ENCODE peak calls at places on chromosomes 12 and 14, in six cellular contexts. T is K562, E is neuronal stem cell, Z is hepatocyte, C is fibroblast of lung, P is neural progenitor cell. B is an unnamed sample.

GRCh38 chr14:85590784-85591183 is 60.8 kb downstream of the FLRT2 start:
- DNase-seq in T (no peak), E (no peak), Z (no peak), C (no peak), P (no peak), B (no peak)

GRCh38 chr12:78540621-78541336 is 323.8 kb upstream of the SYT1 start:
- DNase-seq in T (no peak), E (no peak), Z (no peak), C (peak), P (no peak), B (no peak)

GRCh38 chr12:76455582-76456345 is 103.8 kb downstream of the OSBPL8 start:
- DNase-seq in T (peak), E (peak), Z (peak), C (peak), P (peak), B (peak)

GRCh38 chr14:60655898-60656754 is 6.8 kb upstream of the SIX1 start:
- DNase-seq in T (no peak), E (peak), Z (no peak), C (no peak), P (peak), B (no peak)

GRCh38 chr12:121423682-121424631 is 24.0 kb downstream of the RNF34 start:
- DNase-seq in T (no peak), E (no peak), Z (no peak), C (no peak), P (no peak), B (no peak)

GRCh38 chr14:101781240-101782061 is 19.9 kb downstream of the PPP2R5C start:
- DNase-seq in T (no peak), E (no peak), Z (no peak), C (no peak), P (peak), B (no peak)

GRCh38 chr14:83433618-83434017 is 1900.0 kb upstream of the SEL1L start:
- DNase-seq in T (no peak), E (no peak), Z (no peak), C (no peak), P (no peak), B (no peak)

GRCh38 chr12:52076811-52077210 is 2.7 kb upstream of the SMIM41 start:
- DNase-seq in T (no peak), E (no peak), Z (no peak), C (no peak), P (no peak), B (no peak)

GRCh38 chr12:130992448-130992847 is 38.7 kb downstream of the ADGRD1 start:
- DNase-seq in T (no peak), E (no peak), Z (no peak), C (no peak), P (no peak), B (no peak)

GRCh38 chr12:65834146-65834935 is 10.1 kb downstream of the HMGA2 start:
- DNase-seq in T (no peak), E (no peak), Z (no peak), C (no peak), P (no peak), B (no peak)

GRCh38 chr14:61575751-61576150 is 119.6 kb upstream of the HIF1A start:
- DNase-seq in T (no peak), E (no peak), Z (no peak), C (no peak), P (no peak), B (no peak)

GRCh38 chr14:88630565-88630964 is 67.7 kb downstream of the ZC3H14 start:
- DNase-seq in T (peak), E (no peak), Z (peak), C (no peak), P (no peak), B (no peak)

GRCh38 chr14:101022121-101022520 is 118.6 kb upstream of the RTL1 start:
- DNase-seq in T (no peak), E (no peak), Z (no peak), C (no peak), P (no peak), B (no peak)

GRCh38 chr14:68487805-68488590 is 304.9 kb downstream of the ZFP36L1 start:
- DNase-seq in T (peak), E (no peak), Z (no peak), C (no peak), P (peak), B (no peak)

GRCh38 chr12:119699199-119699765 is 31.3 kb downstream of the PRKAB1 start:
- DNase-seq in T (no peak), E (no peak), Z (no peak), C (no peak), P (no peak), B (no peak)

GRCh38 chr12:58583541-58583940 is 336.8 kb downstream of the LRIG3 start:
- DNase-seq in T (no peak), E (peak), Z (no peak), C (peak), P (peak), B (no peak)

GRCh38 chr14:94127330-94127729 is 2.1 kb downstream of the IFI27L2 start:
- DNase-seq in T (no peak), E (no peak), Z (no peak), C (no peak), P (no peak), B (no peak)

GRCh38 chr14:74541225-74541624 is 47.7 kb downstream of the ISCA2 start:
- DNase-seq in T (no peak), E (no peak), Z (no peak), C (no peak), P (no peak), B (no peak)

GRCh38 chr14:55301722-55302121 is 30.5 kb downstream of the FBXO34 start:
- DNase-seq in T (peak), E (no peak), Z (peak), C (peak), P (no peak), B (no peak)

GRCh38 chr12:100867639-100868393 is 73.2 kb downstream of the ANO4 start:
- DNase-seq in T (no peak), E (no peak), Z (no peak), C (no peak), P (no peak), B (no peak)

GRCh38 chr14:78170203-78170602 is at the start of gene NRXN3:
- DNase-seq in T (no peak), E (peak), Z (peak), C (no peak), P (peak), B (no peak)

GRCh38 chr14:68977137-68977740 is 1.9 kb downstream of the ACTN1 start:
- DNase-seq in T (peak), E (peak), Z (no peak), C (no peak), P (peak), B (peak)

GRCh38 chr12:64990991-64991570 is 130.0 kb downstream of the WIF1 start:
- DNase-seq in T (no peak), E (peak), Z (no peak), C (no peak), P (peak), B (no peak)

GRCh38 chr12:123044351-123044750 is 63.9 kb downstream of the ARL6IP4 start:
- DNase-seq in T (no peak), E (no peak), Z (no peak), C (no peak), P (no peak), B (no peak)

GRCh38 chr12:92703777-92704176 is 988 bp downstream of the PLEKHG7 start:
- DNase-seq in T (no peak), E (no peak), Z (no peak), C (no peak), P (no peak), B (no peak)

GRCh38 chr14:62532186-62532585 is 513.1 kb downstream of the KCNH5 start:
- DNase-seq in T (no peak), E (no peak), Z (peak), C (no peak), P (no peak), B (no peak)

GRCh38 chr14:72847721-72848120 is 46.2 kb downstream of the DPF3 start:
- DNase-seq in T (no peak), E (no peak), Z (no peak), C (no peak), P (no peak), B (no peak)

GRCh38 chr14:63204407-63205280 is at the start of gene RHOJ:
- DNase-seq in T (no peak), E (peak), Z (peak), C (peak), P (peak), B (no peak)

GRCh38 chr14:95409472-95410307 is 90.0 kb upstream of the CLMN start:
- DNase-seq in T (no peak), E (no peak), Z (no peak), C (no peak), P (peak), B (no peak)

GRCh38 chr14:63840981-63841380 is 11.8 kb upstream of the SYNE2 start:
- DNase-seq in T (peak), E (no peak), Z (no peak), C (no peak), P (peak), B (peak)

GRCh38 chr12:100391856-100392255 is 35.0 kb downstream of the SLC17A8 start:
- DNase-seq in T (peak), E (no peak), Z (peak), C (peak), P (no peak), B (no peak)

GRCh38 chr14:26808407-26808806 is 210.6 kb upstream of the NOVA1 start:
- DNase-seq in T (no peak), E (no peak), Z (no peak), C (peak), P (no peak), B (no peak)

GRCh38 chr14:94019329-94019728 is 6.8 kb upstream of the OTUB2 start:
- DNase-seq in T (no peak), E (no peak), Z (no peak), C (no peak), P (no peak), B (no peak)

GRCh38 chr14:104676694-104677505 is 12.5 kb upstream of the INF2 start:
- DNase-seq in T (no peak), E (no peak), Z (peak), C (no peak), P (peak), B (no peak)

GRCh38 chr12:8027856-8028255 is 4.7 kb upstream of the FOXJ2 start:
- DNase-seq in T (no peak), E (no peak), Z (no peak), C (no peak), P (no peak), B (no peak)
- H3K4me3 ChIP-seq in T (peak), E (peak), Z (peak), C (peak), P (peak), B (peak)

GRCh38 chr14:90796319-90796718 is 19.9 kb downstream of the TTC7B start:
- DNase-seq in T (peak), E (no peak), Z (no peak), C (no peak), P (no peak), B (no peak)

GRCh38 chr14:90797451-90797850 is 18.8 kb downstream of the TTC7B start:
- DNase-seq in T (peak), E (no peak), Z (no peak), C (no peak), P (no peak), B (no peak)

GRCh38 chr14:90799420-90799819 is 16.8 kb downstream of the TTC7B start:
- DNase-seq in T (no peak), E (no peak), Z (no peak), C (no peak), P (no peak), B (no peak)

GRCh38 chr14:90795744-90796143 is 20.5 kb downstream of the TTC7B start:
- DNase-seq in T (no peak), E (no peak), Z (no peak), C (peak), P (no peak), B (no peak)

DNA sequence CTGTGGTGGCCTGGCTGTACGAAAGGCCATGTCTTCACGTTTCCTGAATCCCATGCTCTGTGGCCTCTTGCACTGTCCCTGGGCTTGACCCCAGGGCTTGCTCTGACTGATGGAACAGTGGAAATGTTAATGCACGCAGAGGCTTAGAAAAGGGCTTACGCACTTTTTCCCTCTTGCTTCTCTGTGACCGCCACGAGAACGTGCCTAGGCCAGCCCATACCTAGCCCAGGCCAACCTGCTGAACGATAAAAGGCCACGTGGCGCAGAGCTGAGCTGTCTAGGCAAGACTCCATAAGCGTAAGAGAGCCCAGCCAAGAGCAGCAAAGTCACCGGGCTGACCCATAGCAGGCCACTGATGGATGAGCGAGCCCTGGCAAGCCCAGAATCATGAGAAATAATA is 18.3 kb downstream of the TTC7B start:
- DNase-seq in T (no peak), E (no peak), Z (no peak), C (no peak), P (no peak), B (no peak)
- H2AFZ ChIP-seq in T (no peak), E (no peak), Z (no peak), C (no peak), P (no peak), B (no peak)

GRCh38 chr12:54277823-54278276 is 2.1 kb downstream of the CBX5 start:
- DNase-seq in T (peak), E (no peak), Z (no peak), C (peak), P (no peak), B (no peak)
- H3K4me3 ChIP-seq in T (peak), E (peak), Z (peak), C (peak), P (peak), B (peak)

GRCh38 chr14:24761141-24761540 is 127.2 kb upstream of the GZMB start:
- DNase-seq in T (no peak), E (no peak), Z (no peak), C (no peak), P (no peak), B (no peak)
- H2AFZ ChIP-seq in T (no peak), E (no peak), Z (no peak), C (no peak), P (no peak), B (no peak)

DNA sequence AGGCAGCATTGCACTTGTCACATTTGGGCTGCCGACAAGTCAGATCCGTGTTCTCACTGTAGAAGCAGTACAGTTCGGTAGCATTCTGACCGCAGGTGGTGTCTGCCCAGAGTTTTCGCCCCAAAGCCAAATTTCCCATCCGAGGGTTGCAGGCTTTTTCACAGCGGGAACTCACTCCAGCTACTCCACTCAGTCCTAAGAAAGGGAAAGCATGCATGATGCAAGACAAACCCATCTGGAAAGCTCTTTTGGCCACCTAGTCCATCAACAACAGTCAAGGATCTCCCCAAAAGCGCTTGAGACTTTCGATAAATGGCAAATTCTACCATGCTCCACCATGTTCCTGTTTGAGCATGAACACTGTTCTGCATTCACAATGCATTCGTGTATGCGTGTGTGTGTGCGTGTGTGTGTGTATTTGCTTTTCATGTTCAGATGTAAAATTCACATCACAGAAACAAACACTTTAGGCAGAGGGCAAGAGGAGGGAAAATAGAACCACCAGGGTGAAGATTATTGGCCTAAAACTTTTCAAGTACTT is 3.2 kb downstream of the NTN4 start:
- DNase-seq in T (no peak), E (no peak), Z (no peak), C (no peak), P (no peak), B (no peak)
- H3K4me3 ChIP-seq in T (no peak), E (no peak), Z (no peak), C (no peak), P (no peak), B (no peak)

B was measured in DND-41.